ENCODE peak calls at places on chromosomes 3 and 15, in six cellular contexts. R, F, D, B, C and Z are unnamed samples.

GRCh38 chr3:184544513-184544861 is 17.1 kb upstream of the EPHB3 start:
- DNase-seq in R (no peak), F (no peak), D (no peak), B (no peak), C (no peak), Z (no peak)

GRCh38 chr3:132628157-132628556 is 31.1 kb downstream of the ACKR4 start:
- DNase-seq in R (no peak), F (no peak), D (no peak), B (no peak), C (no peak), Z (no peak)

GRCh38 chr3:138686771-138687221 is 78.2 kb downstream of the FAIM start:
- DNase-seq in R (peak; percentile 37), F (no peak), D (no peak), B (peak; percentile 94), C (no peak), Z (peak; percentile 7)

GRCh38 chr3:71564361-71564760 is 19.2 kb downstream of the FOXP1 start:
- DNase-seq in R (no peak), F (no peak), D (no peak), B (peak; percentile 30), C (no peak), Z (peak; percentile 8)

GRCh38 chr15:48798319-48798718 is 12.6 kb downstream of the CEP152 start:
- DNase-seq in R (no peak), F (peak; percentile 53), D (no peak), B (no peak), C (no peak), Z (no peak)

GRCh38 chr15:41827290-41827879 is 507 bp upstream of the JMJD7 start:
- DNase-seq in R (peak; percentile 15), F (peak; percentile 63), D (peak; percentile 32), B (no peak), C (no peak), Z (no peak)

GRCh38 chr3:49966233-49966942 is 26.4 kb downstream of the RBM6 start:
- DNase-seq in R (no peak), F (no peak), D (no peak), B (no peak), C (no peak), Z (peak; percentile 33)

GRCh38 chr3:16768956-16769355 is 115.8 kb upstream of the PLCL2 start:
- DNase-seq in R (peak; percentile 87), F (peak; percentile 21), D (no peak), B (peak; percentile 68), C (no peak), Z (peak; percentile 31)

GRCh38 chr3:172148269-172148668 is 108.9 kb downstream of the FNDC3B start:
- DNase-seq in R (no peak), F (no peak), D (no peak), B (peak; percentile 42), C (no peak), Z (no peak)

GRCh38 chr3:197458179-197458707 is 97.5 kb downstream of the BDH1 start:
- DNase-seq in R (no peak), F (peak; percentile 62), D (no peak), B (no peak), C (no peak), Z (peak; percentile 58)

GRCh38 chr3:171553085-171553484 is 92.9 kb upstream of the TNIK start:
- DNase-seq in R (no peak), F (no peak), D (no peak), B (no peak), C (no peak), Z (no peak)

GRCh38 chr3:9831253-9831652 is 12.6 kb downstream of the RPUSD3 start:
- DNase-seq in R (no peak), F (no peak), D (no peak), B (no peak), C (no peak), Z (no peak)

GRCh38 chr3:71973337-71974030 is 188.5 kb upstream of the PROK2 start:
- DNase-seq in R (peak; percentile 34), F (no peak), D (peak; percentile 31), B (no peak), C (no peak), Z (peak; percentile 32)

GRCh38 chr3:35673017-35673416 is 33.7 kb downstream of the ARPP21 start:
- DNase-seq in R (no peak), F (no peak), D (no peak), B (no peak), C (no peak), Z (no peak)

GRCh38 chr15:96497951-96498350 is 167.5 kb downstream of the NR2F2 start:
- DNase-seq in R (no peak), F (no peak), D (no peak), B (no peak), C (no peak), Z (no peak)

GRCh38 chr15:47983533-47983932 is 137.3 kb upstream of the SLC24A5 start:
- DNase-seq in R (no peak), F (no peak), D (no peak), B (no peak), C (no peak), Z (peak; percentile 18)

GRCh38 chr3:71576966-71577459 is 6.5 kb downstream of the FOXP1 start:
- DNase-seq in R (no peak), F (no peak), D (no peak), B (no peak), C (no peak), Z (no peak)

GRCh38 chr15:32029862-32030781 is at the start of gene CHRNA7:
- DNase-seq in R (peak; percentile 92), F (peak; percentile 86), D (peak; percentile 34), B (peak; percentile 4), C (peak; percentile 72), Z (peak; percentile 22)

GRCh38 chr3:42682301-42683070 is 2.9 kb upstream of the KLHL40 start:
- DNase-seq in R (no peak), F (no peak), D (no peak), B (no peak), C (no peak), Z (no peak)

GRCh38 chr3:194976049-194976451 is 290.4 kb downstream of the FAM43A start:
- DNase-seq in R (no peak), F (no peak), D (no peak), B (no peak), C (no peak), Z (peak; percentile 74)

GRCh38 chr3:10855083-10855870 is 39.2 kb downstream of the SLC6A11 start:
- DNase-seq in R (no peak), F (no peak), D (no peak), B (no peak), C (no peak), Z (peak; percentile 5)

GRCh38 chr15:49467782-49468181 is 44.7 kb downstream of the FGF7 start:
- DNase-seq in R (no peak), F (no peak), D (no peak), B (no peak), C (no peak), Z (no peak)

GRCh38 chr3:115975353-115975752 is 352.0 kb downstream of the GAP43 start:
- DNase-seq in R (no peak), F (no peak), D (no peak), B (peak; percentile 94), C (no peak), Z (peak; percentile 48)

GRCh38 chr15:31483053-31483923 is 156.7 kb downstream of the KLF13 start:
- DNase-seq in R (peak; percentile 31), F (peak; percentile 73), D (no peak), B (no peak), C (no peak), Z (no peak)

GRCh38 chr15:79897701-79898113 is 893 bp upstream of the MTHFS start:
- DNase-seq in R (no peak), F (peak; percentile 3), D (no peak), B (no peak), C (no peak), Z (no peak)

DNA sequence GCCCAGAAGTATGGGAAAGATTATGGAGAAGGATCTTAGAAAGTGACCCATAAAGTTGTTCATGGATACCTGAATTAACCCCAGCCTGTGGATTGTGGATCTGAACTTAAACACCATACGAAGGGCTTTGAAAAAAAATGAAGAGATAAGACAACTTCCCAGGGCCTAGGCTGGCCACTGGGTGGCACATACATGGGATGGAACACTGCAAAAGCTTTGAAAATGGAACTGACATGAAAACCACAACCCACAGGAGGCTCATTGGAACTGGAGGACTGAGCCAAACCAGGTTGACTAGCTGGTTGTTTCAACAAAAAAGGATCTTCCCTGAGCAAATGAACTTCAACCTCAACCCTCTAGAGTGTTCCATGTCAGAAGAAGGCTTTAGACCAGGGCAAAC is 34.5 kb downstream of the FMN1 start:
- DNase-seq in R (no peak), F (peak; percentile 5), D (no peak), B (no peak), C (no peak), Z (no peak)
- TF ChIP-seq CTCF in R (no peak), F (peak; percentile 29), D (no peak), B (no peak), C (no peak), Z (no peak)

GRCh38 chr3:122680381-122681293 is at the start of gene PARP14:
- DNase-seq in R (peak; percentile 52), F (peak; percentile 89), D (peak; percentile 83), B (peak; percentile 58), C (peak; percentile 60), Z (peak; percentile 80)
- TF ChIP-seq CTCF in R (no peak), F (no peak), D (no peak), B (no peak), C (no peak), Z (no peak)

DNA sequence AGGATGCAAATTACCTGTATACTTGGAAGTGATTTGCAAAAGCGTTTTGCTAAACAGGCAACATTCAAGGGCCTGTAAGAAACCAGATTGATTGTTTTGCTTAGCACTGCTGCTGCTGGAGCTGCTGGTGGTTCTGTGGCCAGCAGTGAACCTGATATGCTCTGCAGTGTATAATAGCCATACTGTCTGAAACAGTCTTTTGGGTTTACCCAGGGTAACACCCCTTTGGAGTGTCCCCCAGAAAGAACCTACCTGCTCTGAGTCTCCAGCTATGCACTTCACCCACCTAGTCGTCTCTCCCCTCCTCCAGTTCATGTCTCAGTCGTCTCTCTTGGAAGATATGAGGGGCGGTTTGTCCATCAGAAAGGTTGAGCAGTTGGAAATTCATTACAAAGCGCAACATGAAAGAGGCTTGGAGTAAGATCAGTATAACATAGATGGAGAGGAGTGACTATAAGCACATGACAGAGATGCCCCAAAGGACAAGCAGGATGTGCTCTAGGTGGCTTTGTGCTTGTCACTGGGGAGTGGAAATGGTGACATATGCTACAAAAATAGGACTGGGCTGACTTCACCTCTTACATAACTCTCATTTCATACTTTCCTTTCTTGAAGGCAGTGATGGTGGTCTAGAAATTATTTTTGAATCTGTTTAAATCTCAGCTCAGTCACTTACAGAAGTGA is 3.8 kb downstream of the MKRN2 start:
- DNase-seq in R (no peak), F (no peak), D (no peak), B (no peak), C (no peak), Z (no peak)
- TF ChIP-seq CTCF in R (no peak), F (no peak), D (no peak), B (no peak), C (no peak), Z (no peak)

DNA sequence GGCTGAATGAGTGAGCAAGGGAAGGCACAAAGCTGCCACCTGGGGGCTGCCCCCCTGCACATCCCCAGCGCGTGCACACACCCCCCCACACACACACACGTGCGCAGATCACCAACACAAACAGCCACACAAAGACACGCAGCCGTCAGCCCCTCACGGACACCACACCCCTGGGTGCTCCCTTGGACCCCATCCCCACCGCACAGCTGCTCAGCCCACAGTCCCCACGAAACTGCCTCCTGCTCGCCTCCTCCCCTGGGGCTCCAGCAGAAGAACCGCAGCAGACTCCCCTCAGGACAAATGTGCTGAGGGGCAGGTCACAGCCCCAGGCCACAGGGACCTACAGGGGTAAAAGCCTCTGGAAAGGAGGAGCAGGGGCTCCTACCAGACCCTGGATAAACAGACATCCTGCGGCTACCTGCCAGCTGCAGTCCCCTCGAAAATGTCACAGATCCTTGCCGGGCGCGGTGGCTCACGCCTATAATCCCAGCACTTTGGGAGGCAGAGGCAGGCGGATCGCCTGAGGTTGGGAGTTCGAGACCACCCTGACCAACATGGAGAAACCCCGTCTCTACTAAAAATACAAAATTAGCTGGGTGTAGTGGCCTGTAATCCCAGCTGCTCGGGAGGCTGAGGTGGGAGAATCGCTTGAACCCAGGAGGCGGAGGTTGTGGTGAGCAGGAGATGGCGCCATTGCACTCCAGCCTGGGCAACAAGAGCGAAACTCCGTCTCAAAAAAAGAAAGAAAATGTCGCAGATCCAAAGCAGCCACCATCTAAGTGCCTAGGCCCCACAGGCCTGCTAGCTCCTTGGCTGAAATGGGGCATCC is 6.5 kb downstream of the TWF2 start:
- DNase-seq in R (no peak), F (no peak), D (no peak), B (no peak), C (no peak), Z (no peak)
- TF ChIP-seq CTCF in R (no peak), F (peak; percentile 70), D (no peak), B (no peak), C (no peak), Z (peak; percentile 18)